ENCODE peak calls at places on chromosomes 12 and 14, in four cellular contexts. One of them, this sample, is unnamed.

GRCh38 chr14:105142651-105143450 is 25.7 kb downstream of the JAG2 start:
- DNase-seq in K562: no peak
- DNase-seq in HepG2: no peak
- DNase-seq in HCT116: no peak
- DNase-seq in this sample: no peak

GRCh38 chr12:103852498-103852992 is 11.5 kb upstream of the NT5DC3 start:
- DNase-seq in HepG2: peak
- DNase-seq in HCT116: no peak
- DNase-seq in K562: no peak
- DNase-seq in this sample: no peak

GRCh38 chr12:55729592-55730446 is 1.0 kb upstream of the CD63 start:
- DNase-seq in HepG2: peak
- DNase-seq in HCT116: peak
- DNase-seq in K562: peak
- DNase-seq in this sample: peak

GRCh38 chr14:21440857-21441256 is 15.1 kb downstream of the CHD8 start:
- DNase-seq in K562: peak
- DNase-seq in HCT116: no peak
- DNase-seq in HepG2: peak
- DNase-seq in this sample: no peak

GRCh38 chr12:46549527-46550265 is 177.1 kb upstream of the SLC38A2 start:
- DNase-seq in HCT116: peak
- DNase-seq in HepG2: no peak
- DNase-seq in K562: no peak
- DNase-seq in this sample: no peak

GRCh38 chr12:11738450-11738849 is 89.0 kb downstream of the ETV6 start:
- DNase-seq in HepG2: no peak
- DNase-seq in HCT116: no peak
- DNase-seq in K562: no peak
- DNase-seq in this sample: no peak

GRCh38 chr12:116689586-116689985 is 48.3 kb downstream of the SPRING1 start:
- DNase-seq in HepG2: no peak
- DNase-seq in K562: no peak
- DNase-seq in HCT116: no peak
- DNase-seq in this sample: no peak

GRCh38 chr14:35046751-35047536 is 872 bp downstream of the FAM177A1 start:
- DNase-seq in HepG2: peak
- DNase-seq in K562: no peak
- DNase-seq in HCT116: no peak
- DNase-seq in this sample: no peak

GRCh38 chr12:109582636-109583035 is 9.0 kb downstream of the MVK start:
- DNase-seq in HCT116: no peak
- DNase-seq in K562: peak
- DNase-seq in HepG2: peak
- DNase-seq in this sample: no peak

GRCh38 chr12:52884526-52885293 is 20.2 kb downstream of the KRT8 start:
- DNase-seq in K562: peak
- DNase-seq in HCT116: no peak
- DNase-seq in HepG2: peak
- DNase-seq in this sample: no peak

GRCh38 chr12:82874935-82875334 is 188.2 kb downstream of the TMTC2 start:
- DNase-seq in HCT116: no peak
- DNase-seq in K562: no peak
- DNase-seq in HepG2: no peak
- DNase-seq in this sample: no peak

GRCh38 chr12:95648990-95649791 is 97.9 kb upstream of the USP44 start:
- DNase-seq in HCT116: peak
- DNase-seq in HepG2: no peak
- DNase-seq in K562: no peak
- DNase-seq in this sample: no peak

GRCh38 chr12:64392221-64392620 is 1.7 kb upstream of the C12orf56 start:
- DNase-seq in HepG2: no peak
- DNase-seq in HCT116: no peak
- DNase-seq in K562: peak
- DNase-seq in this sample: no peak

GRCh38 chr12:30913323-30913722 is 13.2 kb upstream of the TSPAN11 start:
- DNase-seq in HCT116: no peak
- DNase-seq in K562: no peak
- DNase-seq in HepG2: no peak
- DNase-seq in this sample: no peak

GRCh38 chr12:65826513-65827171 is 2.4 kb downstream of the HMGA2 start:
- DNase-seq in HepG2: no peak
- DNase-seq in K562: no peak
- DNase-seq in HCT116: no peak
- DNase-seq in this sample: peak

GRCh38 chr14:75531256-75531655 is 9.0 kb downstream of the BATF start:
- DNase-seq in HCT116: no peak
- DNase-seq in HepG2: no peak
- DNase-seq in K562: no peak
- DNase-seq in this sample: peak

GRCh38 chr12:29152223-29152868 is 3.3 kb downstream of the FAR2 start:
- DNase-seq in HepG2: no peak
- DNase-seq in HCT116: no peak
- DNase-seq in K562: no peak
- DNase-seq in this sample: no peak

GRCh38 chr12:27474344-27474743 is 27.8 kb downstream of the SMCO2 start:
- DNase-seq in K562: no peak
- DNase-seq in HepG2: no peak
- DNase-seq in HCT116: no peak
- DNase-seq in this sample: no peak

GRCh38 chr12:67534671-67535070 is 113.9 kb upstream of the DYRK2 start:
- DNase-seq in HepG2: no peak
- DNase-seq in K562: no peak
- DNase-seq in HCT116: no peak
- DNase-seq in this sample: no peak

GRCh38 chr14:90692061-90692460 is 124.2 kb downstream of the TTC7B start:
- DNase-seq in K562: no peak
- DNase-seq in HCT116: no peak
- DNase-seq in HepG2: no peak
- DNase-seq in this sample: no peak

GRCh38 chr14:63275611-63276010 is 43.1 kb downstream of the GPHB5 start:
- DNase-seq in HepG2: no peak
- DNase-seq in HCT116: no peak
- DNase-seq in K562: no peak
- DNase-seq in this sample: no peak

GRCh38 chr14:65506801-65507200 is 94.3 kb downstream of the FUT8 start:
- DNase-seq in HCT116: no peak
- DNase-seq in K562: no peak
- DNase-seq in HepG2: peak
- DNase-seq in this sample: no peak

GRCh38 chr12:103800252-103800771 is 40.7 kb downstream of the NT5DC3 start:
- DNase-seq in HepG2: peak
- DNase-seq in K562: peak
- DNase-seq in HCT116: no peak
- DNase-seq in this sample: no peak

GRCh38 chr12:52837341-52837741 is 3.2 kb upstream of the KRT79 start:
- DNase-seq in HepG2: no peak
- DNase-seq in HCT116: no peak
- DNase-seq in K562: no peak
- DNase-seq in this sample: peak

GRCh38 chr12:12024958-12025682 is 45.6 kb upstream of the BCL2L14 start:
- DNase-seq in HCT116: no peak
- DNase-seq in K562: no peak
- DNase-seq in HepG2: no peak
- DNase-seq in this sample: no peak

GRCh38 chr14:93994919-93995682 is 2.0 kb upstream of the CCDC197 start:
- DNase-seq in K562: no peak
- DNase-seq in HCT116: no peak
- DNase-seq in HepG2: no peak
- DNase-seq in this sample: no peak

GRCh38 chr12:123150273-123150803 is 552 bp downstream of the PITPNM2 start:
- DNase-seq in K562: peak
- DNase-seq in HepG2: no peak
- DNase-seq in HCT116: no peak
- DNase-seq in this sample: no peak

GRCh38 chr14:61322011-61322798 is 826 bp downstream of the PRKCH start:
- DNase-seq in K562: no peak
- DNase-seq in HCT116: no peak
- DNase-seq in HepG2: no peak
- DNase-seq in this sample: no peak

GRCh38 chr14:61321385-61322010 is at the start of gene PRKCH:
- DNase-seq in HepG2: peak
- DNase-seq in K562: peak
- DNase-seq in HCT116: peak
- DNase-seq in this sample: no peak

GRCh38 chr14:61320806-61321384 is 484 bp upstream of the PRKCH start:
- DNase-seq in HepG2: no peak
- DNase-seq in K562: no peak
- DNase-seq in HCT116: no peak
- DNase-seq in this sample: no peak

GRCh38 chr14:61323970-61324369 is 2.6 kb downstream of the PRKCH start:
- DNase-seq in HepG2: no peak
- DNase-seq in HCT116: no peak
- DNase-seq in K562: no peak
- DNase-seq in this sample: no peak

GRCh38 chr14:61322799-61323290 is 1.5 kb downstream of the PRKCH start:
- DNase-seq in K562: no peak
- DNase-seq in HepG2: no peak
- DNase-seq in HCT116: peak
- DNase-seq in this sample: no peak
- H3K4me3 ChIP-seq in K562: peak
- H3K4me3 ChIP-seq in HepG2: no peak
- H3K4me3 ChIP-seq in HCT116: peak
- H3K4me3 ChIP-seq in this sample: peak

DNA sequence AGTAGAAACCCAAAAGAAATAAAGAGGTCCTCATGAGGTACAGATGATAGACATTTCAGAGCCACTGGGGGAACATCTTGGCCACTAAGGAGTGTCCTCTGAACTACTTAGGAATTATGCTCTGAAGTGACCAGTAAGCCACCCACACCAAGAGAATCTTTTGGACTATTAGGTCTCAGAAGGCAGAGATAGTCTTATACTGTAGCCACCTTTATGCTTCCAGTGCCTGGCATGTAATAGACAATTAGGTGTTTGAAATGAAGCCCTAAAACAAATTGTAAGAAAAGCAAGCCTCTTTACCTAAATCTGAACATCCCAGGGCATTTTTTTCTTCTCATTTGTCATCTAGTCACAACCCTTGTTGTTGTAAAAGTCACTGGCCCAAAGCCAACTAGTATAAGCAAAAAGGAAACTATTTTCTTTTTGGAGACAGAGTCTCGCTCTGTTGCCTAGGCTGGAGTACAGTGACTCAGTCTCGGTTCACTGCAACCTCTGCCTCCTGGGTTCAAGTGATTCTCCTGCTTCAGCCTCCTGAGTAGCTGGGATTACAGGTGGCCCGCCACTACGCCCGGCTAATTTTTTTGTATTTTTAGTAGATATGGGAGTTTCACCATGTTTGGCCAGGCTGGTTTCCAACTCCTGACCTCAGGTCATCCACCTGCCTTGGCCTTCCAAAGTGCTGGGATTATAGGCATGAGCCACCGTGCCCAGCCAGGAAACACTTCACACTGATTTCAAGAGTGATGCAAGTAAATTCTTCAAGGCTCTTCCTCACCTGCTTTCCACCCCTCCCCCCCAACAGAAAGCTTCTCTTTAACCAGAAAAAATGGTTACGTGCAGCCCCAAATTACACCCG is 11.1 kb downstream of the PLEKHA5 start:
- DNase-seq in HepG2: no peak
- DNase-seq in K562: no peak
- DNase-seq in HCT116: no peak
- DNase-seq in this sample: no peak
- TF ChIP-seq TCF7L2 in HepG2: no peak
- TF ChIP-seq TCF7L2 in K562: no peak
- TF ChIP-seq TCF7L2 in HCT116: no peak
- TF ChIP-seq TCF7L2 in this sample: no peak

GRCh38 chr12:2347137-2347843 is 294.5 kb downstream of the CACNA1C start:
- DNase-seq in HCT116: no peak
- DNase-seq in HepG2: no peak
- DNase-seq in K562: no peak
- DNase-seq in this sample: no peak

GRCh38 chr12:2347844-2348476 is 295.2 kb downstream of the CACNA1C start:
- DNase-seq in K562: no peak
- DNase-seq in HCT116: no peak
- DNase-seq in HepG2: no peak
- DNase-seq in this sample: no peak

GRCh38 chr12:2345902-2346301 is 293.1 kb downstream of the CACNA1C start:
- DNase-seq in K562: no peak
- DNase-seq in HepG2: no peak
- DNase-seq in HCT116: no peak
- DNase-seq in this sample: no peak

GRCh38 chr12:2344892-2345291 is 292.1 kb downstream of the CACNA1C start:
- DNase-seq in K562: no peak
- DNase-seq in HCT116: no peak
- DNase-seq in HepG2: no peak
- DNase-seq in this sample: no peak

DNA sequence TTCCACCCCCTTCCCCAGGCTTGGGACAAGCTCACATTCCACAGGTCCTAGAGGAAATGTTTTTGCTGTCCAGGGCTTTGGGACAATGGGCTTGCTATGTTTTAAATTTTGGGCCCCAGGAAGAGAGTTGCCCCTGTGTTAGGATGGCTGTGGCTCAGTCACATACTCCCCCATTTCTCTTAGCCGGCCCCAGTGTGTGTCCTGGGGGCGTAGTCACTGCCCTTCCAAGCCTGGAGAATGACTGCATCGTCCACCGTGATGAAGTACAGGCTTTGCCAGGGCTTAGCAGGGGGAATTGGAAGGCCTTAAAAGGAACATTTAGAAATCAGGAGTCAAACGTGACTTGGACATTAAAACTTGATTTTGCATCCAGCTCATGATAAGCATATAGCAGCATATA is 293.6 kb downstream of the CACNA1C start:
- DNase-seq in HepG2: no peak
- DNase-seq in K562: no peak
- DNase-seq in HCT116: no peak
- DNase-seq in this sample: no peak
- TF ChIP-seq POLR2AphosphoS5 in HepG2: no peak
- TF ChIP-seq POLR2AphosphoS5 in K562: no peak
- TF ChIP-seq POLR2AphosphoS5 in HCT116: no peak
- TF ChIP-seq POLR2AphosphoS5 in this sample: no peak

DNA sequence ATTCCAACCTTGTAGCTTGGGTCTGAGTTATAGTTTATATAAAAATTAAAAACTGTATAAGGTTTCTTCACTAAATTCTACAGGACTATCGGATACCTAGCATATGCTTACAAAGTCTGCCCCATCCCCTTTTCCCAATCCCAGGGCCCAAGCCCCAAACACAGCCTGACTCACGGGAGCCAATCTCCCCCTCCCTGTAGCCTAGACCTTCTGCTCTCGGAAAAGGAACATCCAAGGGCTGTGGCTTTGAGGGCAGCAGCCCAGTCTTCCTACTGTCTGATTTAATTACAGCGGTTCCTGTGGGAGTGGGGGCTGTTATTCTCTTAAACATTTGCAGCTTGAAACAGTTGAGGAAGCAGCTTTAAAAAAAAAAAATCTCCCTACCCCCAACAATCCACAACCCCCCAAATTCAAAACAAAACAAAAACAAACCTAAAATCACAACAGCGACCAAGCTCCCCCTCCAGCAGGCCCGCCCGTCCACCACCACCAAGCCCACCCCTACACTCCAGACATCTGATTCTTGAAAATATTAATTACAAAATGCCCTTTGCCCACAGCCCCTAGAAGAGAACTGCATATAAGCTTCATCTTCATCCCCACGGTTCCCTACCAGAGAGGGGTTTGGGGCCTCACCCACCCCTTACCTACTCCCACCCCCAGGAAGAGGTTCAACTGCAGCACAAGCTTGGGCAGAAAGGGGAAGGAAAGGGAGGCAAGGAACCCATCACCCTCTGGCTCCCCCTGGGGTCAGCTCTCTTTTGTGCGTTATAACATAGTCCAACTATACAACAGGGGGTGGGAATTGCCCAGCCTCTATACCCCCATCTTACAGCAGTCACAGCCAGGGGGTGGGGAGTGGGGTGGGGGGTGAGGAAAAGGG is 1.1 kb upstream of the PRKAG1 start:
- DNase-seq in HepG2: peak
- DNase-seq in K562: peak
- DNase-seq in HCT116: no peak
- DNase-seq in this sample: no peak
- H3K4me3 ChIP-seq in HepG2: no peak
- H3K4me3 ChIP-seq in K562: peak
- H3K4me3 ChIP-seq in HCT116: peak
- H3K4me3 ChIP-seq in this sample: no peak